ENCODE peak calls at places on chromosomes 11 and 22, in ten cellular contexts. One of them, this sample, is unnamed.

GRCh38 chr11:71269603-71270511 is 17.5 kb upstream of the SHANK2 start:
- DNase-seq in CD8-positive, alpha-beta T cell: peak; percentile 29
- DNase-seq in IMR-90: no peak
- DNase-seq in colonic mucosa: peak; percentile 33
- DNase-seq in Peyer's patch: no peak
- DNase-seq in GM12865: no peak
- DNase-seq in OCI-LY7: no peak
- DNase-seq in NB4: no peak
- DNase-seq in GM20000: no peak
- DNase-seq in AG10803: no peak
- DNase-seq in this sample: no peak

GRCh38 chr11:970319-970871 is 44.7 kb downstream of the AP2A2 start:
- DNase-seq in CD8-positive, alpha-beta T cell: peak; percentile 55
- DNase-seq in IMR-90: no peak
- DNase-seq in colonic mucosa: no peak
- DNase-seq in Peyer's patch: no peak
- DNase-seq in GM12865: no peak
- DNase-seq in OCI-LY7: no peak
- DNase-seq in NB4: no peak
- DNase-seq in GM20000: peak; percentile 10
- DNase-seq in AG10803: no peak
- DNase-seq in this sample: no peak

GRCh38 chr22:46087816-46088277 is 62.5 kb upstream of the PPARA start:
- DNase-seq in CD8-positive, alpha-beta T cell: no peak
- DNase-seq in IMR-90: peak; percentile 86
- DNase-seq in colonic mucosa: peak; percentile 78
- DNase-seq in Peyer's patch: peak; percentile 39
- DNase-seq in GM12865: no peak
- DNase-seq in OCI-LY7: no peak
- DNase-seq in NB4: no peak
- DNase-seq in GM20000: no peak
- DNase-seq in AG10803: peak; percentile 95
- DNase-seq in this sample: no peak

GRCh38 chr11:60950933-60951610 is 904 bp downstream of the SLC15A3 start:
- DNase-seq in CD8-positive, alpha-beta T cell: peak; percentile 58
- DNase-seq in IMR-90: no peak
- DNase-seq in colonic mucosa: no peak
- DNase-seq in Peyer's patch: no peak
- DNase-seq in GM12865: peak; percentile 63
- DNase-seq in OCI-LY7: no peak
- DNase-seq in NB4: no peak
- DNase-seq in GM20000: peak; percentile 56
- DNase-seq in AG10803: no peak
- DNase-seq in this sample: peak; percentile 40

GRCh38 chr11:57506522-57506921 is 9.0 kb downstream of the SLC43A1 start:
- DNase-seq in CD8-positive, alpha-beta T cell: no peak
- DNase-seq in IMR-90: no peak
- DNase-seq in colonic mucosa: no peak
- DNase-seq in Peyer's patch: no peak
- DNase-seq in GM12865: no peak
- DNase-seq in OCI-LY7: no peak
- DNase-seq in NB4: no peak
- DNase-seq in GM20000: no peak
- DNase-seq in AG10803: no peak
- DNase-seq in this sample: no peak

GRCh38 chr22:30649430-30650007 is 13.9 kb downstream of the SLC35E4 start:
- DNase-seq in CD8-positive, alpha-beta T cell: peak; percentile 69
- DNase-seq in IMR-90: peak; percentile 88
- DNase-seq in colonic mucosa: peak; percentile 85
- DNase-seq in Peyer's patch: no peak
- DNase-seq in GM12865: peak; percentile 60
- DNase-seq in OCI-LY7: no peak
- DNase-seq in NB4: peak; percentile 88
- DNase-seq in GM20000: peak; percentile 87
- DNase-seq in AG10803: peak; percentile 56
- DNase-seq in this sample: peak; percentile 82

GRCh38 chr22:26713823-26714449 is 56.5 kb downstream of the MIAT start:
- DNase-seq in CD8-positive, alpha-beta T cell: no peak
- DNase-seq in IMR-90: no peak
- DNase-seq in colonic mucosa: no peak
- DNase-seq in Peyer's patch: no peak
- DNase-seq in GM12865: no peak
- DNase-seq in OCI-LY7: no peak
- DNase-seq in NB4: no peak
- DNase-seq in GM20000: no peak
- DNase-seq in AG10803: peak; percentile 82
- DNase-seq in this sample: no peak

GRCh38 chr22:24937114-24937513 is 9.4 kb downstream of the LHFPL7 start:
- DNase-seq in CD8-positive, alpha-beta T cell: no peak
- DNase-seq in IMR-90: no peak
- DNase-seq in colonic mucosa: no peak
- DNase-seq in Peyer's patch: no peak
- DNase-seq in GM12865: peak; percentile 17
- DNase-seq in OCI-LY7: peak; percentile 11
- DNase-seq in NB4: peak; percentile 48
- DNase-seq in GM20000: no peak
- DNase-seq in AG10803: no peak
- DNase-seq in this sample: no peak

GRCh38 chr22:49992921-49993648 is 19.5 kb downstream of the IL17REL start:
- DNase-seq in CD8-positive, alpha-beta T cell: peak; percentile 81
- DNase-seq in IMR-90: peak; percentile 43
- DNase-seq in colonic mucosa: peak; percentile 71
- DNase-seq in Peyer's patch: peak; percentile 76
- DNase-seq in GM12865: peak; percentile 74
- DNase-seq in OCI-LY7: peak; percentile 74
- DNase-seq in NB4: peak; percentile 61
- DNase-seq in GM20000: peak; percentile 89
- DNase-seq in AG10803: peak; percentile 47
- DNase-seq in this sample: peak; percentile 88

GRCh38 chr22:49995059-49995412 is 17.5 kb downstream of the IL17REL start:
- DNase-seq in CD8-positive, alpha-beta T cell: no peak
- DNase-seq in IMR-90: no peak
- DNase-seq in colonic mucosa: no peak
- DNase-seq in Peyer's patch: no peak
- DNase-seq in GM12865: no peak
- DNase-seq in OCI-LY7: no peak
- DNase-seq in NB4: no peak
- DNase-seq in GM20000: no peak
- DNase-seq in AG10803: no peak
- DNase-seq in this sample: no peak

GRCh38 chr22:49991907-49992533 is 20.5 kb downstream of the IL17REL start:
- DNase-seq in CD8-positive, alpha-beta T cell: no peak
- DNase-seq in IMR-90: no peak
- DNase-seq in colonic mucosa: no peak
- DNase-seq in Peyer's patch: no peak
- DNase-seq in GM12865: no peak
- DNase-seq in OCI-LY7: no peak
- DNase-seq in NB4: no peak
- DNase-seq in GM20000: no peak
- DNase-seq in AG10803: no peak
- DNase-seq in this sample: no peak

GRCh38 chr22:49994361-49995058 is 18.1 kb downstream of the IL17REL start:
- DNase-seq in CD8-positive, alpha-beta T cell: no peak
- DNase-seq in IMR-90: no peak
- DNase-seq in colonic mucosa: peak; percentile 17
- DNase-seq in Peyer's patch: no peak
- DNase-seq in GM12865: no peak
- DNase-seq in OCI-LY7: no peak
- DNase-seq in NB4: no peak
- DNase-seq in GM20000: no peak
- DNase-seq in AG10803: no peak
- DNase-seq in this sample: no peak

GRCh38 chr22:49993649-49994360 is 18.8 kb downstream of the IL17REL start:
- DNase-seq in CD8-positive, alpha-beta T cell: peak; percentile 45
- DNase-seq in IMR-90: no peak
- DNase-seq in colonic mucosa: no peak
- DNase-seq in Peyer's patch: no peak
- DNase-seq in GM12865: no peak
- DNase-seq in OCI-LY7: no peak
- DNase-seq in NB4: no peak
- DNase-seq in GM20000: no peak
- DNase-seq in AG10803: no peak
- DNase-seq in this sample: no peak
- TF ChIP-seq CTCF in CD8-positive, alpha-beta T cell: peak; percentile 42
- TF ChIP-seq CTCF in IMR-90: no peak
- TF ChIP-seq CTCF in colonic mucosa: no peak
- TF ChIP-seq CTCF in Peyer's patch: no peak
- TF ChIP-seq CTCF in GM12865: no peak
- TF ChIP-seq CTCF in OCI-LY7: no peak
- TF ChIP-seq CTCF in NB4: no peak
- TF ChIP-seq CTCF in GM20000: no peak
- TF ChIP-seq CTCF in AG10803: no peak
- TF ChIP-seq CTCF in this sample: no peak

GRCh38 chr22:37445501-37445900 is 18.2 kb upstream of the ELFN2 start:
- DNase-seq in CD8-positive, alpha-beta T cell: no peak
- DNase-seq in IMR-90: no peak
- DNase-seq in colonic mucosa: no peak
- DNase-seq in Peyer's patch: no peak
- DNase-seq in GM12865: no peak
- DNase-seq in OCI-LY7: no peak
- DNase-seq in NB4: no peak
- DNase-seq in GM20000: no peak
- DNase-seq in AG10803: no peak
- DNase-seq in this sample: no peak

GRCh38 chr22:37443086-37443485 is 15.8 kb upstream of the ELFN2 start:
- DNase-seq in CD8-positive, alpha-beta T cell: no peak
- DNase-seq in IMR-90: no peak
- DNase-seq in colonic mucosa: no peak
- DNase-seq in Peyer's patch: no peak
- DNase-seq in GM12865: no peak
- DNase-seq in OCI-LY7: no peak
- DNase-seq in NB4: no peak
- DNase-seq in GM20000: no peak
- DNase-seq in AG10803: no peak
- DNase-seq in this sample: no peak

GRCh38 chr22:37443977-37444376 is 16.7 kb upstream of the ELFN2 start:
- DNase-seq in CD8-positive, alpha-beta T cell: no peak
- DNase-seq in IMR-90: no peak
- DNase-seq in colonic mucosa: no peak
- DNase-seq in Peyer's patch: no peak
- DNase-seq in GM12865: no peak
- DNase-seq in OCI-LY7: no peak
- DNase-seq in NB4: no peak
- DNase-seq in GM20000: no peak
- DNase-seq in AG10803: no peak
- DNase-seq in this sample: no peak

GRCh38 chr22:37442537-37442936 is 15.3 kb upstream of the ELFN2 start:
- DNase-seq in CD8-positive, alpha-beta T cell: no peak
- DNase-seq in IMR-90: peak; percentile 45
- DNase-seq in colonic mucosa: no peak
- DNase-seq in Peyer's patch: no peak
- DNase-seq in GM12865: peak; percentile 18
- DNase-seq in OCI-LY7: peak; percentile 48
- DNase-seq in NB4: peak; percentile 49
- DNase-seq in GM20000: no peak
- DNase-seq in AG10803: no peak
- DNase-seq in this sample: peak; percentile 49

DNA sequence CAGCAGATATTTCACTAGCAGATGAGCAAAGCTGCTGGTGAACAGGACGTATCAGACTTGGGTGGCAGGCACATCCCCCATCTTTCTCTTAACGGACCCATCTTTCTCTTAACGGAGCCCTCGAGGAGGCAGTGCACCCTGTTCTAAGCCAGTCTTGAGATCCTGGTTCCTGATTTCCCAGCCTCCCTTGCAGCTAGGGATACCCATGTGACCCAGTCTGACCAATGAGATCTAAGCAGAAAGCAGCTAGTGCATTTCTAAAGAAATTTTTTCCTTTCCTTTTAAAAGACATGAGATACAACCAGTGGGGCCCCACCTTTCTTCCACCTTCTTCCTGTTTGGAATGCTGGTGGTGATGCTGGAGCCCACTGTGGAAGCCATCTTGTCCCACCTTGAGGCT is 13.6 kb upstream of the ELFN2 start:
- DNase-seq in CD8-positive, alpha-beta T cell: no peak
- DNase-seq in IMR-90: no peak
- DNase-seq in colonic mucosa: no peak
- DNase-seq in Peyer's patch: no peak
- DNase-seq in GM12865: no peak
- DNase-seq in OCI-LY7: no peak
- DNase-seq in NB4: no peak
- DNase-seq in GM20000: no peak
- DNase-seq in AG10803: no peak
- DNase-seq in this sample: no peak
- TF ChIP-seq CTCF in CD8-positive, alpha-beta T cell: no peak
- TF ChIP-seq CTCF in IMR-90: no peak
- TF ChIP-seq CTCF in colonic mucosa: no peak
- TF ChIP-seq CTCF in Peyer's patch: no peak
- TF ChIP-seq CTCF in GM12865: no peak
- TF ChIP-seq CTCF in OCI-LY7: no peak
- TF ChIP-seq CTCF in NB4: no peak
- TF ChIP-seq CTCF in GM20000: no peak
- TF ChIP-seq CTCF in AG10803: no peak
- TF ChIP-seq CTCF in this sample: no peak

DNA sequence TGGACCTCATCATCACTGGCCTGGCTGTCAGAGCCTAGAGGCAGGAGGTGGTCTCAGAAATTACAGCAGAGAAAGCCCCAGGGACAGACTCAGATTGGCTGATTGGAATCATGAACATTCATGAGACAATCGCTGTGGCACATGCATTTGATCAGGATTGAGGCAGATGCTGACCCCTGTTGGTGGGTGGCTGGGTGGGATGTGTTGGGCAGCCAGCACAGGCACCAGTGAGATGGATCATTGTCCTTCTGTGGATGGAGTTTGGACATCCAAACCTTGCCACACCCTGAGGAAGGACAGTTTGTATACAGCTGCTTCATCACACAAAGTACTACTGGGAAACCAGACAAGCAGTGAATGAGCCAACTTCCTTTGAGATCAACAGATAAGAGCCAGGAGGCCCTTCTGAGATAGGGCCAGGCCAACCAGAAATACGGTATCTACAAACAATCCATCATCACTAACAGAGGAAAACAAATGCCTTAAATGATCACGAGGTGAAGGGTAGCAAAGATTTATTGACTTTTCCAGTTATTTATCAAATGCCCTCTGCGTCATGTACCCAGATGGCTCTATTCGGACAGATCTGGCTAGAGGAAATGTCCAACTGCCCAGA is 17.3 kb downstream of the COMMD9 start:
- DNase-seq in CD8-positive, alpha-beta T cell: no peak
- DNase-seq in IMR-90: no peak
- DNase-seq in colonic mucosa: no peak
- DNase-seq in Peyer's patch: no peak
- DNase-seq in GM12865: no peak
- DNase-seq in OCI-LY7: no peak
- DNase-seq in NB4: no peak
- DNase-seq in GM20000: no peak
- DNase-seq in AG10803: no peak
- DNase-seq in this sample: no peak
- TF ChIP-seq CTCF in CD8-positive, alpha-beta T cell: no peak
- TF ChIP-seq CTCF in IMR-90: no peak
- TF ChIP-seq CTCF in colonic mucosa: no peak
- TF ChIP-seq CTCF in Peyer's patch: no peak
- TF ChIP-seq CTCF in GM12865: peak; percentile 0
- TF ChIP-seq CTCF in OCI-LY7: no peak
- TF ChIP-seq CTCF in NB4: no peak
- TF ChIP-seq CTCF in GM20000: no peak
- TF ChIP-seq CTCF in AG10803: no peak
- TF ChIP-seq CTCF in this sample: no peak

GRCh38 chr11:34419158-34419557 is 19.6 kb upstream of the CAT start:
- DNase-seq in CD8-positive, alpha-beta T cell: no peak
- DNase-seq in IMR-90: no peak
- DNase-seq in colonic mucosa: no peak
- DNase-seq in Peyer's patch: no peak
- DNase-seq in GM12865: no peak
- DNase-seq in OCI-LY7: no peak
- DNase-seq in NB4: no peak
- DNase-seq in GM20000: no peak
- DNase-seq in AG10803: no peak
- DNase-seq in this sample: no peak

GRCh38 chr11:34416746-34417145 is 22.0 kb upstream of the CAT start:
- DNase-seq in CD8-positive, alpha-beta T cell: no peak
- DNase-seq in IMR-90: no peak
- DNase-seq in colonic mucosa: no peak
- DNase-seq in Peyer's patch: no peak
- DNase-seq in GM12865: no peak
- DNase-seq in OCI-LY7: no peak
- DNase-seq in NB4: peak; percentile 81
- DNase-seq in GM20000: no peak
- DNase-seq in AG10803: peak; percentile 63
- DNase-seq in this sample: no peak

GRCh38 chr11:34415538-34415937 is 23.2 kb upstream of the CAT start:
- DNase-seq in CD8-positive, alpha-beta T cell: no peak
- DNase-seq in IMR-90: no peak
- DNase-seq in colonic mucosa: no peak
- DNase-seq in Peyer's patch: no peak
- DNase-seq in GM12865: no peak
- DNase-seq in OCI-LY7: no peak
- DNase-seq in NB4: no peak
- DNase-seq in GM20000: no peak
- DNase-seq in AG10803: no peak
- DNase-seq in this sample: no peak

GRCh38 chr11:34416088-34416487 is 22.6 kb upstream of the CAT start:
- DNase-seq in CD8-positive, alpha-beta T cell: no peak
- DNase-seq in IMR-90: no peak
- DNase-seq in colonic mucosa: no peak
- DNase-seq in Peyer's patch: no peak
- DNase-seq in GM12865: no peak
- DNase-seq in OCI-LY7: no peak
- DNase-seq in NB4: no peak
- DNase-seq in GM20000: no peak
- DNase-seq in AG10803: peak; percentile 44
- DNase-seq in this sample: no peak

DNA sequence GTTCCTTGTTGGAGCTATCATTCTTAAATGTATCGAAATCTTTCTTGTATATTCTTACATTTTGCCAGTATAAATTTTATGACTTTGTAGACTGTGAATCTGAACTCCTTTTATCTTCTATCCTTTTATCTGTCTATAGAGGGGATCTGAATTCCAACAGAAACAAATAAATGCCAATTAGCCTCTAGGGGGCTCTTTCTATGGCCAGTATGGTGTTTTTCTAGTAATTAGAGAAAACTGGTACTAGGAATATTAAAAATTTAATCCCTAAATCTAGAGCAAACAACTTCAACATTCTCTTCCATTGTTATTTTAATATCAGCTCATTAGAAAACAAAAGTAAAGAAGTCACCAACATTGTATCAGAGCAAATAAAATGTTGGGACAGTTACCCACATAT is 21.5 kb upstream of the CAT start:
- DNase-seq in CD8-positive, alpha-beta T cell: no peak
- DNase-seq in IMR-90: no peak
- DNase-seq in colonic mucosa: no peak
- DNase-seq in Peyer's patch: no peak
- DNase-seq in GM12865: no peak
- DNase-seq in OCI-LY7: no peak
- DNase-seq in NB4: no peak
- DNase-seq in GM20000: no peak
- DNase-seq in AG10803: no peak
- DNase-seq in this sample: no peak
- TF ChIP-seq CTCF in CD8-positive, alpha-beta T cell: no peak
- TF ChIP-seq CTCF in IMR-90: peak; percentile 4
- TF ChIP-seq CTCF in colonic mucosa: no peak
- TF ChIP-seq CTCF in Peyer's patch: no peak
- TF ChIP-seq CTCF in GM12865: no peak
- TF ChIP-seq CTCF in OCI-LY7: peak; percentile 64
- TF ChIP-seq CTCF in NB4: peak; percentile 3
- TF ChIP-seq CTCF in GM20000: peak; percentile 3
- TF ChIP-seq CTCF in AG10803: peak; percentile 14
- TF ChIP-seq CTCF in this sample: no peak